ENCODE peak calls at places on chromosome 9, in five cellular contexts. One of them, this sample, is unnamed.

GRCh38 chr9:36637491-36638270 is 65.0 kb downstream of the MELK start:
- DNase-seq in A549: no peak
- DNase-seq in heart left ventricle: no peak
- DNase-seq in PC-9: no peak
- DNase-seq in spleen: no peak
- DNase-seq in this sample: no peak

GRCh38 chr9:107389617-107390071 is 99.9 kb downstream of the KLF4 start:
- DNase-seq in spleen: no peak
- DNase-seq in PC-9: peak
- DNase-seq in A549: no peak
- DNase-seq in heart left ventricle: no peak
- DNase-seq in this sample: peak

GRCh38 chr9:26954050-26954508 is 2.1 kb upstream of the IFT74 start:
- DNase-seq in PC-9: no peak
- DNase-seq in heart left ventricle: no peak
- DNase-seq in spleen: no peak
- DNase-seq in A549: no peak
- DNase-seq in this sample: no peak

GRCh38 chr9:134323741-134324358 is 2.4 kb upstream of the RXRA start:
- DNase-seq in heart left ventricle: no peak
- DNase-seq in A549: no peak
- DNase-seq in PC-9: peak
- DNase-seq in spleen: peak
- DNase-seq in this sample: peak

GRCh38 chr9:92482336-92482735 is at the start of gene ASPN:
- DNase-seq in A549: no peak
- DNase-seq in spleen: no peak
- DNase-seq in heart left ventricle: no peak
- DNase-seq in PC-9: no peak
- DNase-seq in this sample: no peak

GRCh38 chr9:28014212-28014611 is 440.9 kb upstream of the C9orf72 start:
- DNase-seq in PC-9: no peak
- DNase-seq in heart left ventricle: no peak
- DNase-seq in A549: no peak
- DNase-seq in spleen: no peak
- DNase-seq in this sample: no peak

GRCh38 chr9:23941051-23941450 is 115.0 kb upstream of the ELAVL2 start:
- DNase-seq in PC-9: no peak
- DNase-seq in A549: no peak
- DNase-seq in spleen: no peak
- DNase-seq in heart left ventricle: no peak
- DNase-seq in this sample: no peak

GRCh38 chr9:109109962-109110325 is 9.8 kb downstream of the TMEM245 start:
- DNase-seq in spleen: no peak
- DNase-seq in PC-9: no peak
- DNase-seq in heart left ventricle: no peak
- DNase-seq in A549: no peak
- DNase-seq in this sample: no peak

GRCh38 chr9:88775037-88775471 is 216.2 kb upstream of the S1PR3 start:
- DNase-seq in PC-9: peak
- DNase-seq in A549: no peak
- DNase-seq in spleen: no peak
- DNase-seq in heart left ventricle: no peak
- DNase-seq in this sample: no peak

GRCh38 chr9:35695801-35696420 is 6.2 kb upstream of the TPM2 start:
- DNase-seq in A549: no peak
- DNase-seq in spleen: peak
- DNase-seq in PC-9: no peak
- DNase-seq in heart left ventricle: no peak
- DNase-seq in this sample: no peak

GRCh38 chr9:131092548-131093440 is 3.5 kb upstream of the AIF1L start:
- DNase-seq in A549: no peak
- DNase-seq in PC-9: peak
- DNase-seq in spleen: no peak
- DNase-seq in heart left ventricle: no peak
- DNase-seq in this sample: no peak

GRCh38 chr9:126377521-126377920 is 50.9 kb downstream of the MVB12B start:
- DNase-seq in PC-9: no peak
- DNase-seq in A549: no peak
- DNase-seq in heart left ventricle: no peak
- DNase-seq in spleen: no peak
- DNase-seq in this sample: no peak

GRCh38 chr9:86846679-86847078 is 100.6 kb downstream of the GAS1 start:
- DNase-seq in PC-9: no peak
- DNase-seq in A549: no peak
- DNase-seq in spleen: no peak
- DNase-seq in heart left ventricle: no peak
- DNase-seq in this sample: no peak

GRCh38 chr9:33135086-33135958 is 31.8 kb downstream of the B4GALT1 start:
- DNase-seq in PC-9: no peak
- DNase-seq in A549: no peak
- DNase-seq in spleen: peak
- DNase-seq in heart left ventricle: peak
- DNase-seq in this sample: no peak

GRCh38 chr9:87887151-87887505 is 4.5 kb downstream of the SPATA31E1 start:
- DNase-seq in A549: no peak
- DNase-seq in heart left ventricle: no peak
- DNase-seq in spleen: no peak
- DNase-seq in PC-9: no peak
- DNase-seq in this sample: no peak

GRCh38 chr9:79353856-79354520 is 217.8 kb upstream of the TLE4 start:
- DNase-seq in heart left ventricle: no peak
- DNase-seq in PC-9: no peak
- DNase-seq in A549: peak
- DNase-seq in spleen: no peak
- DNase-seq in this sample: no peak

GRCh38 chr9:26326473-26327044 is 566.0 kb downstream of the CAAP1 start:
- DNase-seq in heart left ventricle: no peak
- DNase-seq in PC-9: peak
- DNase-seq in spleen: no peak
- DNase-seq in A549: peak
- DNase-seq in this sample: no peak

GRCh38 chr9:130201399-130201873 is 29.2 kb downstream of the NCS1 start:
- DNase-seq in heart left ventricle: no peak
- DNase-seq in PC-9: no peak
- DNase-seq in A549: no peak
- DNase-seq in spleen: no peak
- DNase-seq in this sample: no peak

GRCh38 chr9:81902601-81903000 is 25.6 kb upstream of the SPATA31D4 start:
- DNase-seq in heart left ventricle: no peak
- DNase-seq in spleen: no peak
- DNase-seq in PC-9: no peak
- DNase-seq in A549: no peak
- DNase-seq in this sample: no peak

GRCh38 chr9:130331573-130331972 is 66.0 kb downstream of the HMCN2 start:
- DNase-seq in A549: no peak
- DNase-seq in spleen: no peak
- DNase-seq in PC-9: peak
- DNase-seq in heart left ventricle: peak
- DNase-seq in this sample: peak

GRCh38 chr9:70947519-70947918 is 173.9 kb downstream of the TRPM3 start:
- DNase-seq in heart left ventricle: no peak
- DNase-seq in spleen: no peak
- DNase-seq in PC-9: no peak
- DNase-seq in A549: no peak
- DNase-seq in this sample: no peak

GRCh38 chr9:34203275-34204010 is 24.6 kb downstream of the UBAP1 start:
- DNase-seq in spleen: no peak
- DNase-seq in A549: no peak
- DNase-seq in heart left ventricle: no peak
- DNase-seq in PC-9: no peak
- DNase-seq in this sample: no peak

GRCh38 chr9:96033896-96034295 is 158.4 kb downstream of the ERCC6L2 start:
- DNase-seq in spleen: no peak
- DNase-seq in heart left ventricle: no peak
- DNase-seq in A549: no peak
- DNase-seq in PC-9: no peak
- DNase-seq in this sample: no peak

GRCh38 chr9:33466565-33467495 is 6.9 kb downstream of the NOL6 start:
- DNase-seq in A549: peak
- DNase-seq in heart left ventricle: peak
- DNase-seq in spleen: peak
- DNase-seq in PC-9: peak
- DNase-seq in this sample: peak

GRCh38 chr9:126666155-126666803 is 52.6 kb downstream of the LMX1B start:
- DNase-seq in A549: no peak
- DNase-seq in heart left ventricle: no peak
- DNase-seq in PC-9: no peak
- DNase-seq in spleen: no peak
- DNase-seq in this sample: no peak

GRCh38 chr9:70618784-70619183 is 204.3 kb upstream of the KLF9 start:
- DNase-seq in PC-9: no peak
- DNase-seq in spleen: no peak
- DNase-seq in heart left ventricle: peak
- DNase-seq in A549: no peak
- DNase-seq in this sample: no peak

GRCh38 chr9:85290019-85290418 is 451.7 kb downstream of the AGTPBP1 start:
- DNase-seq in spleen: no peak
- DNase-seq in A549: no peak
- DNase-seq in heart left ventricle: no peak
- DNase-seq in PC-9: no peak
- DNase-seq in this sample: no peak
- TF ChIP-seq CTCF in spleen: no peak
- TF ChIP-seq CTCF in A549: no peak
- TF ChIP-seq CTCF in heart left ventricle: no peak
- TF ChIP-seq CTCF in PC-9: no peak
- TF ChIP-seq CTCF in this sample: no peak

GRCh38 chr9:115945009-115945431 is 208.6 kb upstream of the PAPPA start:
- DNase-seq in A549: peak
- DNase-seq in PC-9: no peak
- DNase-seq in heart left ventricle: peak
- DNase-seq in spleen: no peak
- DNase-seq in this sample: no peak
- H3K27ac ChIP-seq in A549: peak
- H3K27ac ChIP-seq in PC-9: no peak
- H3K27ac ChIP-seq in heart left ventricle: peak
- H3K27ac ChIP-seq in spleen: peak
- H3K27ac ChIP-seq in this sample: peak

GRCh38 chr9:14322211-14323082 is 8.5 kb upstream of the NFIB start:
- DNase-seq in heart left ventricle: peak
- DNase-seq in PC-9: peak
- DNase-seq in spleen: peak
- DNase-seq in A549: peak
- DNase-seq in this sample: peak
- TF ChIP-seq CTCF in heart left ventricle: peak
- TF ChIP-seq CTCF in PC-9: no peak
- TF ChIP-seq CTCF in spleen: peak
- TF ChIP-seq CTCF in A549: peak
- TF ChIP-seq CTCF in this sample: peak

GRCh38 chr9:129102791-129103594 is 7.6 kb downstream of the CRAT start:
- DNase-seq in A549: peak
- DNase-seq in PC-9: peak
- DNase-seq in spleen: no peak
- DNase-seq in heart left ventricle: peak
- DNase-seq in this sample: peak

GRCh38 chr9:129103595-129103965 is 7.0 kb downstream of the CRAT start:
- DNase-seq in PC-9: no peak
- DNase-seq in A549: no peak
- DNase-seq in spleen: no peak
- DNase-seq in heart left ventricle: no peak
- DNase-seq in this sample: no peak

GRCh38 chr9:129102095-129102525 is 8.5 kb downstream of the CRAT start:
- DNase-seq in A549: no peak
- DNase-seq in heart left ventricle: no peak
- DNase-seq in spleen: no peak
- DNase-seq in PC-9: no peak
- DNase-seq in this sample: no peak

GRCh38 chr9:129100383-129101169 is 10.0 kb downstream of the CRAT start:
- DNase-seq in heart left ventricle: no peak
- DNase-seq in A549: no peak
- DNase-seq in PC-9: no peak
- DNase-seq in spleen: no peak
- DNase-seq in this sample: no peak

DNA sequence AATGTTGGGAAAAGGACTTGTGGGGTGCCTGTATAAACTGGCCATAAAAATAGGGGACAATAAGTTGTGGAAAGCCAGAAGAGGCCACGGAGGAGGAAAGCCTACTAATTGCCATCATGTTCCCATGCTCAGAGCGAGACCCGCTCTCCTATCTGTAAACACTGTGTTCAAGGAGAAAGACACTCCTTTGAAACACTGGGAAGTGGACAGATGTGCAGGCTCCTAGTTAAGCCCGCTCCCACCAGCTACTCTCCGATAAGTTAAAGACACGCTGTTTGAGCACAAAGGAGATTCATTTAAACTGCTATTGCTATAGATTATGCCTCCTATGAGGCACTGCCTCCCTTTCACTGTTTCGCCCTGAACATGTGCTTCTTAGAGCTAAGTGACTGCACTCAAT is 9.3 kb downstream of the CRAT start:
- DNase-seq in A549: no peak
- DNase-seq in heart left ventricle: no peak
- DNase-seq in PC-9: no peak
- DNase-seq in spleen: no peak
- DNase-seq in this sample: no peak
- H3K27ac ChIP-seq in A549: no peak
- H3K27ac ChIP-seq in heart left ventricle: no peak
- H3K27ac ChIP-seq in PC-9: no peak
- H3K27ac ChIP-seq in spleen: no peak
- H3K27ac ChIP-seq in this sample: no peak

GRCh38 chr9:135698236-135698635 is 1.0 kb downstream of the SOHLH1 start:
- DNase-seq in PC-9: no peak
- DNase-seq in heart left ventricle: no peak
- DNase-seq in spleen: no peak
- DNase-seq in A549: no peak
- DNase-seq in this sample: no peak

GRCh38 chr9:135700525-135700924 is 1.2 kb upstream of the SOHLH1 start:
- DNase-seq in PC-9: no peak
- DNase-seq in A549: no peak
- DNase-seq in spleen: no peak
- DNase-seq in heart left ventricle: no peak
- DNase-seq in this sample: no peak

GRCh38 chr9:135699440-135699839 is at the start of gene SOHLH1:
- DNase-seq in PC-9: no peak
- DNase-seq in spleen: no peak
- DNase-seq in heart left ventricle: no peak
- DNase-seq in A549: no peak
- DNase-seq in this sample: no peak

GRCh38 chr9:135697226-135697625 is 2.1 kb downstream of the SOHLH1 start:
- DNase-seq in A549: no peak
- DNase-seq in heart left ventricle: no peak
- DNase-seq in PC-9: no peak
- DNase-seq in spleen: no peak
- DNase-seq in this sample: no peak

GRCh38 chr9:135698767-135699166 is 514 bp downstream of the SOHLH1 start:
- DNase-seq in A549: no peak
- DNase-seq in spleen: no peak
- DNase-seq in heart left ventricle: no peak
- DNase-seq in PC-9: no peak
- DNase-seq in this sample: no peak
- TF ChIP-seq CTCF in A549: no peak
- TF ChIP-seq CTCF in spleen: no peak
- TF ChIP-seq CTCF in heart left ventricle: no peak
- TF ChIP-seq CTCF in PC-9: no peak
- TF ChIP-seq CTCF in this sample: no peak